ENCODE peak calls at places on chromosomes 16 and 17, in four cellular contexts. A is heart right ventricle; T is psoas muscle; F is activated CD8-positive, alpha-beta memory T cell treated with anti-CD3 and anti-CD28 coated beads, Interleukin-2, amount 10 ng/mL, durations not matched to agents 7 days and 5 days. U is an unnamed sample.

GRCh38 chr16:70520612-70521297 is 2.6 kb downstream of the COG4 start:
- DNase-seq in A (no peak), T (no peak), F (peak; percentile 61), U (no peak)

GRCh38 chr16:27145630-27146029 is 57.7 kb upstream of the KDM8 start:
- DNase-seq in A (no peak), T (no peak), F (no peak), U (no peak)

GRCh38 chr17:40364121-40364861 is at the start of gene GJD3:
- DNase-seq in A (peak; percentile 40), T (no peak), F (no peak), U (no peak)

GRCh38 chr17:83083368-83084201 is 4.2 kb downstream of the METRNL start:
- DNase-seq in A (no peak), T (peak; percentile 72), F (peak; percentile 88), U (peak; percentile 58)

GRCh38 chr16:86726340-86726739 is 148.0 kb downstream of the FOXL1 start:
- DNase-seq in A (no peak), T (no peak), F (no peak), U (no peak)

GRCh38 chr17:7750321-7750821 is 32.8 kb downstream of the DNAH2 start:
- DNase-seq in A (no peak), T (no peak), F (no peak), U (no peak)

GRCh38 chr16:3007957-3008748 is 4.6 kb upstream of the CLDN9 start:
- DNase-seq in A (no peak), T (no peak), F (no peak), U (no peak)

GRCh38 chr17:19296786-19297778 is 59.9 kb downstream of the EPN2 start:
- DNase-seq in A (no peak), T (no peak), F (no peak), U (no peak)

GRCh38 chr16:27305342-27305741 is 8.4 kb upstream of the IL4R start:
- DNase-seq in A (no peak), T (no peak), F (no peak), U (no peak)

GRCh38 chr16:83653785-83654184 is 154.0 kb upstream of the HSBP1 start:
- DNase-seq in A (no peak), T (no peak), F (no peak), U (no peak)

GRCh38 chr17:38322156-38322779 is 21.5 kb downstream of the GPR179 start:
- DNase-seq in A (peak; percentile 61), T (peak; percentile 64), F (peak; percentile 78), U (peak; percentile 85)

GRCh38 chr17:81009124-81009523 is 17.5 kb downstream of the CHMP6 start:
- DNase-seq in A (no peak), T (peak; percentile 11), F (no peak), U (no peak)

GRCh38 chr16:89873822-89874689 is 664 bp downstream of the TCF25 start:
- DNase-seq in A (peak; percentile 97), T (peak; percentile 96), F (peak; percentile 96), U (peak; percentile 92)

GRCh38 chr16:27698266-27698665 is 148.3 kb downstream of the KATNIP start:
- DNase-seq in A (no peak), T (no peak), F (no peak), U (no peak)

GRCh38 chr17:28211811-28212210 is 107.2 kb upstream of the TMEM97 start:
- DNase-seq in A (no peak), T (no peak), F (no peak), U (no peak)

GRCh38 chr16:17647879-17648649 is 177.3 kb upstream of the XYLT1 start:
- DNase-seq in A (no peak), T (no peak), F (no peak), U (no peak)

GRCh38 chr16:66920924-66921680 is 2.4 kb upstream of the CDH16 start:
- DNase-seq in A (no peak), T (peak; percentile 53), F (no peak), U (no peak)

GRCh38 chr16:82924075-82924854 is 297.5 kb downstream of the CDH13 start:
- DNase-seq in A (no peak), T (no peak), F (peak; percentile 64), U (no peak)

GRCh38 chr16:66717776-66718175 is 21.2 kb upstream of the CMTM4 start:
- DNase-seq in A (no peak), T (no peak), F (no peak), U (no peak)

GRCh38 chr17:15260376-15261062 is 4.6 kb downstream of the PMP22 start:
- DNase-seq in A (peak; percentile 92), T (peak; percentile 92), F (peak; percentile 70), U (peak; percentile 80)

GRCh38 chr17:40548982-40549680 is 16.1 kb downstream of the CCR7 start:
- DNase-seq in A (no peak), T (no peak), F (no peak), U (peak; percentile 4)

GRCh38 chr16:67917852-67918236 is 13.8 kb downstream of the CTRL start:
- DNase-seq in A (no peak), T (no peak), F (peak; percentile 61), U (no peak)

GRCh38 chr16:8565498-8565897 is 24.8 kb downstream of the TMEM114 start:
- DNase-seq in A (no peak), T (no peak), F (no peak), U (no peak)

U was measured in stimulated activated effector memory CD8-positive, alpha-beta T cell treated with anti-CD3 and anti-CD28 coated beads, Interleukin-12 subunit alpha, Interleukin-12 subunit beta, amount 100 ng/mL, for 72 hours.